ENCODE peak calls at places on chromosome 2, in nine cellular contexts. L, A, H, T, M, Q, U, S and N are unnamed samples.

GRCh38 chr2:45264227-45265225 is 255.3 kb upstream of the SIX2 start:
- DNase-seq in L (no peak), A (no peak), H (no peak), T (peak; percentile 66), M (no peak), Q (no peak), U (peak; percentile 90), S (no peak), N (no peak)

GRCh38 chr2:99406137-99406536 is 68.9 kb downstream of the EIF5B start:
- DNase-seq in L (no peak), A (no peak), H (no peak), T (no peak), M (no peak), Q (no peak), U (no peak), S (no peak), N (no peak)

GRCh38 chr2:216350214-216350789 is 22.0 kb downstream of the MARCHF4 start:
- DNase-seq in L (no peak), A (no peak), H (peak; percentile 67), T (peak; percentile 88), M (no peak), Q (no peak), U (peak; percentile 79), S (no peak), N (no peak)

GRCh38 chr2:188443207-188443606 is 151.5 kb downstream of the GULP1 start:
- DNase-seq in L (no peak), A (no peak), H (no peak), T (no peak), M (no peak), Q (no peak), U (no peak), S (no peak), N (no peak)

GRCh38 chr2:146246017-146246733 is 1598.7 kb upstream of the ACVR2A start:
- DNase-seq in L (no peak), A (no peak), H (no peak), T (peak; percentile 60), M (no peak), Q (no peak), U (peak; percentile 55), S (no peak), N (no peak)

GRCh38 chr2:226611944-226612318 is 187.7 kb downstream of the IRS1 start:
- DNase-seq in L (no peak), A (no peak), H (no peak), T (peak; percentile 93), M (no peak), Q (no peak), U (peak; percentile 82), S (no peak), N (no peak)

GRCh38 chr2:9240745-9241144 is 34.1 kb downstream of the ASAP2 start:
- DNase-seq in L (no peak), A (no peak), H (no peak), T (no peak), M (no peak), Q (no peak), U (no peak), S (no peak), N (no peak)

GRCh38 chr2:112031473-112031872 is 23.6 kb upstream of the TMEM87B start:
- DNase-seq in L (peak; percentile 53), A (no peak), H (no peak), T (no peak), M (no peak), Q (no peak), U (peak; percentile 29), S (no peak), N (no peak)

GRCh38 chr2:190802133-190802532 is 78.5 kb upstream of the GLS start:
- DNase-seq in L (no peak), A (no peak), H (no peak), T (no peak), M (no peak), Q (no peak), U (no peak), S (no peak), N (no peak)

GRCh38 chr2:1620081-1620480 is 124.2 kb downstream of the PXDN start:
- DNase-seq in L (no peak), A (no peak), H (no peak), T (no peak), M (no peak), Q (no peak), U (no peak), S (no peak), N (no peak)

GRCh38 chr2:213336253-213336770 is 52.0 kb downstream of the SPAG16 start:
- DNase-seq in L (peak; percentile 62), A (no peak), H (no peak), T (no peak), M (no peak), Q (no peak), U (no peak), S (no peak), N (no peak)

GRCh38 chr2:239056611-239057010 is 208.7 kb downstream of the TWIST2 start:
- DNase-seq in L (no peak), A (no peak), H (no peak), T (peak; percentile 14), M (no peak), Q (no peak), U (no peak), S (no peak), N (no peak)

GRCh38 chr2:189802396-189802912 is 18.2 kb downstream of the PMS1 start:
- DNase-seq in L (peak; percentile 29), A (no peak), H (no peak), T (no peak), M (no peak), Q (no peak), U (no peak), S (no peak), N (no peak)

GRCh38 chr2:57516740-57517340 is 529.8 kb upstream of the VRK2 start:
- DNase-seq in L (no peak), A (no peak), H (peak; percentile 19), T (peak; percentile 36), M (no peak), Q (peak; percentile 65), U (peak; percentile 54), S (peak; percentile 40), N (no peak)

GRCh38 chr2:37110306-37111212 is 26.2 kb downstream of the GPATCH11 start:
- DNase-seq in L (no peak), A (no peak), H (no peak), T (no peak), M (no peak), Q (no peak), U (no peak), S (no peak), N (no peak)

GRCh38 chr2:127422631-127423475 is 4.6 kb downstream of the PROC start:
- DNase-seq in L (no peak), A (no peak), H (peak; percentile 13), T (no peak), M (no peak), Q (peak; percentile 58), U (no peak), S (no peak), N (no peak)

GRCh38 chr2:239286901-239287300 is 113.9 kb downstream of the HDAC4 start:
- DNase-seq in L (no peak), A (no peak), H (no peak), T (no peak), M (peak; percentile 28), Q (no peak), U (no peak), S (no peak), N (no peak)

GRCh38 chr2:109260886-109261700 is 132.1 kb downstream of the SH3RF3 start:
- DNase-seq in L (no peak), A (no peak), H (peak; percentile 99), T (peak; percentile 15), M (no peak), Q (peak; percentile 5), U (peak; percentile 37), S (peak; percentile 17), N (peak; percentile 42)

GRCh38 chr2:160917850-160918249 is 242.4 kb upstream of the TANK start:
- DNase-seq in L (no peak), A (no peak), H (no peak), T (no peak), M (no peak), Q (no peak), U (peak; percentile 19), S (no peak), N (no peak)

GRCh38 chr2:238426568-238427434 is at the start of gene ASB1:
- DNase-seq in L (peak; percentile 88), A (peak; percentile 66), H (peak; percentile 63), T (peak; percentile 93), M (peak; percentile 76), Q (peak; percentile 84), U (peak; percentile 88), S (peak; percentile 70), N (peak; percentile 82)

GRCh38 chr2:39778775-39779751 is at the start of gene THUMPD2:
- DNase-seq in L (peak; percentile 86), A (peak; percentile 59), H (peak; percentile 66), T (peak; percentile 51), M (peak; percentile 71), Q (peak; percentile 86), U (peak; percentile 63), S (peak; percentile 60), N (peak; percentile 80)

GRCh38 chr2:68878753-68879152 is 7.6 kb upstream of the BMP10 start:
- DNase-seq in L (no peak), A (no peak), H (no peak), T (no peak), M (no peak), Q (no peak), U (peak; percentile 16), S (no peak), N (no peak)

GRCh38 chr2:28528206-28528605 is 32.3 kb downstream of the PLB1 start:
- DNase-seq in L (no peak), A (peak; percentile 82), H (no peak), T (no peak), M (peak; percentile 90), Q (no peak), U (no peak), S (no peak), N (no peak)

GRCh38 chr2:83364264-83364663 is 1094.8 kb downstream of the SUCLG1 start:
- DNase-seq in L (no peak), A (no peak), H (no peak), T (no peak), M (no peak), Q (no peak), U (no peak), S (no peak), N (no peak)

GRCh38 chr2:234771985-234772774 is 179.6 kb upstream of the SH3BP4 start:
- DNase-seq in L (peak; percentile 51), A (peak; percentile 42), H (no peak), T (no peak), M (no peak), Q (no peak), U (peak; percentile 40), S (no peak), N (no peak)

GRCh38 chr2:161992526-161992925 is 81.5 kb downstream of the DPP4 start:
- DNase-seq in L (no peak), A (no peak), H (no peak), T (peak; percentile 33), M (no peak), Q (peak; percentile 77), U (no peak), S (no peak), N (no peak)

GRCh38 chr2:643334-643733 is 33.9 kb downstream of the TMEM18 start:
- DNase-seq in L (no peak), A (no peak), H (no peak), T (no peak), M (no peak), Q (no peak), U (no peak), S (no peak), N (no peak)

GRCh38 chr2:30252723-30253688 is 21.7 kb downstream of the LBH start:
- DNase-seq in L (peak; percentile 88), A (peak; percentile 64), H (no peak), T (peak; percentile 76), M (peak; percentile 81), Q (peak; percentile 59), U (peak; percentile 56), S (peak; percentile 47), N (no peak)

GRCh38 chr2:61327173-61327572 is 143.7 kb downstream of the USP34 start:
- DNase-seq in L (no peak), A (no peak), H (no peak), T (no peak), M (no peak), Q (no peak), U (no peak), S (no peak), N (no peak)

GRCh38 chr2:109447251-109447661 is 166.5 kb downstream of the SEPTIN10 start:
- DNase-seq in L (peak; percentile 87), A (no peak), H (no peak), T (peak; percentile 23), M (no peak), Q (no peak), U (peak; percentile 74), S (no peak), N (no peak)

GRCh38 chr2:188659656-188660406 is 314.3 kb upstream of the COL3A1 start:
- DNase-seq in L (peak; percentile 35), A (no peak), H (no peak), T (peak; percentile 77), M (no peak), Q (no peak), U (peak; percentile 74), S (peak; percentile 11), N (no peak)